ENCODE peak calls at places on chromosomes 5 and 9, in nine cellular contexts. Z is activated T-cell treated with anti-CD3 and anti-CD28 coated beads for 48 hours, J is sciatic nerve, W is NCI-H2029, X is AG08396, N is NCI-H446 treated with DMSO at 0.1 percent for 48 hours, U is lung microvascular endothelial cell, F is suprapubic skin, Y is SJSA1. H is an unnamed sample.

GRCh38 chr5:157670662-157671591 is at the start of gene C5orf52:
- DNase-seq in Z (no peak), J (peak), W (no peak), X (peak), N (no peak), U (peak), F (no peak), Y (peak), H (no peak)

GRCh38 chr5:177973066-177973635 is 22.9 kb downstream of the PROP1 start:
- DNase-seq in Z (no peak), J (no peak), W (no peak), X (no peak), N (no peak), U (no peak), F (no peak), Y (no peak), H (no peak)

GRCh38 chr5:132777209-132778069 is at the start of gene SEPTIN8:
- DNase-seq in Z (peak), J (peak), W (peak), X (peak), N (no peak), U (peak), F (no peak), Y (no peak), H (no peak)

GRCh38 chr5:123882305-123882704 is 370.3 kb downstream of the CSNK1G3 start:
- DNase-seq in Z (no peak), J (no peak), W (no peak), X (no peak), N (no peak), U (no peak), F (no peak), Y (no peak), H (no peak)

GRCh38 chr9:14423816-14424261 is 109.9 kb upstream of the NFIB start:
- DNase-seq in Z (no peak), J (no peak), W (no peak), X (peak), N (no peak), U (peak), F (no peak), Y (peak), H (peak)

GRCh38 chr5:141413540-141414069 is 818 bp downstream of the PCDHGA10 start:
- DNase-seq in Z (no peak), J (no peak), W (no peak), X (no peak), N (no peak), U (no peak), F (no peak), Y (no peak), H (no peak)

GRCh38 chr5:155943516-155944407 is 383.2 kb upstream of the SGCD start:
- DNase-seq in Z (no peak), J (peak), W (peak), X (peak), N (peak), U (no peak), F (no peak), Y (no peak), H (no peak)

GRCh38 chr9:111728617-111729366 is 65.9 kb downstream of the SHOC1 start:
- DNase-seq in Z (no peak), J (no peak), W (no peak), X (peak), N (no peak), U (peak), F (no peak), Y (peak), H (peak)

GRCh38 chr9:16136961-16137360 is 584.1 kb downstream of the CCDC171 start:
- DNase-seq in Z (no peak), J (peak), W (no peak), X (no peak), N (no peak), U (no peak), F (no peak), Y (no peak), H (peak)

GRCh38 chr5:1983919-1984695 is 101.4 kb upstream of the IRX4 start:
- DNase-seq in Z (no peak), J (no peak), W (no peak), X (no peak), N (no peak), U (no peak), F (peak), Y (no peak), H (no peak)

GRCh38 chr5:62167651-62168050 is 138.4 kb upstream of the KIF2A start:
- DNase-seq in Z (no peak), J (no peak), W (no peak), X (no peak), N (no peak), U (no peak), F (no peak), Y (no peak), H (no peak)

GRCh38 chr5:103178167-103178566 is 58.1 kb downstream of the PPIP5K2 start:
- DNase-seq in Z (no peak), J (no peak), W (no peak), X (no peak), N (no peak), U (no peak), F (no peak), Y (no peak), H (no peak)

GRCh38 chr9:131503626-131504465 is 1.1 kb downstream of the POMT1 start:
- DNase-seq in Z (peak), J (no peak), W (no peak), X (peak), N (no peak), U (peak), F (no peak), Y (no peak), H (no peak)

GRCh38 chr9:88533951-88534455 is 975 bp upstream of the NXNL2 start:
- DNase-seq in Z (no peak), J (no peak), W (no peak), X (peak), N (no peak), U (peak), F (no peak), Y (peak), H (no peak)

GRCh38 chr5:53276825-53277224 is 167.3 kb upstream of the MOCS2 start:
- DNase-seq in Z (no peak), J (no peak), W (no peak), X (no peak), N (no peak), U (no peak), F (no peak), Y (no peak), H (no peak)

GRCh38 chr5:148973455-148973854 is 89.4 kb downstream of the SH3TC2 start:
- DNase-seq in Z (no peak), J (no peak), W (no peak), X (no peak), N (peak), U (peak), F (no peak), Y (no peak), H (no peak)

GRCh38 chr9:111916234-111916645 is 19.6 kb downstream of the UGCG start:
- DNase-seq in Z (no peak), J (no peak), W (no peak), X (no peak), N (no peak), U (no peak), F (no peak), Y (no peak), H (no peak)

GRCh38 chr5:107056278-107056677 is 614.5 kb downstream of the EFNA5 start:
- DNase-seq in Z (no peak), J (no peak), W (no peak), X (no peak), N (no peak), U (no peak), F (no peak), Y (no peak), H (no peak)

GRCh38 chr5:16913187-16913839 is 22.8 kb downstream of the MYO10 start:
- DNase-seq in Z (no peak), J (no peak), W (no peak), X (no peak), N (peak), U (no peak), F (no peak), Y (no peak), H (no peak)

GRCh38 chr5:11477786-11478185 is 426.5 kb downstream of the CTNND2 start:
- DNase-seq in Z (no peak), J (no peak), W (no peak), X (no peak), N (peak), U (no peak), F (no peak), Y (no peak), H (no peak)

GRCh38 chr5:154520861-154521453 is 42.9 kb upstream of the HAND1 start:
- DNase-seq in Z (no peak), J (no peak), W (peak), X (peak), N (no peak), U (peak), F (no peak), Y (no peak), H (no peak)

GRCh38 chr5:178118345-178118744 is 5.0 kb downstream of the N4BP3 start:
- DNase-seq in Z (no peak), J (no peak), W (no peak), X (no peak), N (no peak), U (peak), F (no peak), Y (no peak), H (no peak)

GRCh38 chr5:157870837-157871834 is 12.2 kb upstream of the CLINT1 start:
- DNase-seq in Z (no peak), J (no peak), W (no peak), X (peak), N (no peak), U (peak), F (no peak), Y (peak), H (no peak)

GRCh38 chr5:173010547-173011464 is 27.2 kb downstream of the ATP6V0E1 start:
- DNase-seq in Z (no peak), J (no peak), W (no peak), X (no peak), N (no peak), U (peak), F (peak), Y (peak), H (no peak)

GRCh38 chr5:170151105-170151831 is 45.6 kb downstream of the FOXI1 start:
- DNase-seq in Z (no peak), J (no peak), W (no peak), X (peak), N (no peak), U (peak), F (no peak), Y (peak), H (no peak)

GRCh38 chr9:87491488-87491887 is 6.2 kb upstream of the DAPK1 start:
- DNase-seq in Z (no peak), J (no peak), W (no peak), X (no peak), N (no peak), U (no peak), F (no peak), Y (no peak), H (no peak)

GRCh38 chr9:109252291-109252690 is 68.6 kb downstream of the EPB41L4B start:
- DNase-seq in Z (no peak), J (no peak), W (no peak), X (no peak), N (no peak), U (no peak), F (no peak), Y (no peak), H (no peak)

GRCh38 chr5:2206244-2207108 is 323.8 kb upstream of the IRX4 start:
- DNase-seq in Z (no peak), J (no peak), W (no peak), X (no peak), N (no peak), U (no peak), F (no peak), Y (peak), H (no peak)

GRCh38 chr9:35820076-35820475 is 5.2 kb upstream of the HINT2 start:
- DNase-seq in Z (no peak), J (no peak), W (no peak), X (peak), N (no peak), U (peak), F (no peak), Y (no peak), H (no peak)

GRCh38 chr5:133618141-133618540 is 5.8 kb upstream of the FSTL4 start:
- DNase-seq in Z (no peak), J (no peak), W (no peak), X (no peak), N (no peak), U (no peak), F (no peak), Y (no peak), H (no peak)

GRCh38 chr5:67268233-67269011 is 71.8 kb upstream of the CD180 start:
- DNase-seq in Z (no peak), J (peak), W (peak), X (peak), N (peak), U (peak), F (peak), Y (peak), H (peak)

GRCh38 chr5:142122116-142122515 is 13.5 kb downstream of the NDFIP1 start:
- DNase-seq in Z (no peak), J (no peak), W (no peak), X (no peak), N (no peak), U (no peak), F (no peak), Y (no peak), H (no peak)

GRCh38 chr9:90929616-90930015 is 128.0 kb downstream of the SYK start:
- DNase-seq in Z (no peak), J (no peak), W (no peak), X (no peak), N (no peak), U (no peak), F (no peak), Y (no peak), H (no peak)

GRCh38 chr9:136338511-136338910 is 11.2 kb downstream of the GPSM1 start:
- DNase-seq in Z (no peak), J (no peak), W (no peak), X (no peak), N (no peak), U (no peak), F (no peak), Y (no peak), H (no peak)